ENCODE peak calls at places on chromosomes 16 and 17, in eight cellular contexts. E is CD4-positive, CD25-positive, alpha-beta regulatory T cell; K is thoracic aorta; Z is tibial artery; Q is astrocyte; R is body of pancreas; O is endodermal cell; W is A549. T is an unnamed sample.
A peak's percentile ranks its signal among the peaks of the same experiment; 100 is the strongest.

GRCh38 chr17:20787281-20787680 is 207.8 kb downstream of the CDRT15L2 start:
- DNase-seq in K (no peak), E (no peak), O (no peak), W (no peak), R (no peak), Q (no peak), Z (no peak), T (no peak)

GRCh38 chr17:6421700-6422604 is 13.0 kb downstream of the AIPL1 start:
- DNase-seq in E (peak; percentile 56), R (peak; percentile 74), K (peak; percentile 33), O (peak; percentile 98), Z (peak; percentile 77), W (peak; percentile 95), Q (peak; percentile 18), T (peak; percentile 62)

GRCh38 chr16:46813611-46814010 is 17.4 kb downstream of the C16orf87 start:
- DNase-seq in R (no peak), O (no peak), E (no peak), Z (no peak), K (no peak), Q (no peak), W (no peak), T (no peak)

GRCh38 chr17:66555605-66556004 is 253.2 kb downstream of the PRKCA start:
- DNase-seq in K (no peak), Z (no peak), R (no peak), W (no peak), Q (peak; percentile 49), O (no peak), E (no peak), T (no peak)

GRCh38 chr17:50114849-50115357 is 15.1 kb downstream of the SAMD14 start:
- DNase-seq in E (no peak), K (no peak), R (peak; percentile 61), Z (no peak), O (peak; percentile 89), W (peak; percentile 66), Q (peak; percentile 37), T (peak; percentile 50)

GRCh38 chr17:828761-829160 is 46.6 kb downstream of the MRM3 start:
- DNase-seq in R (no peak), K (no peak), O (no peak), Q (peak; percentile 78), E (no peak), Z (no peak), W (no peak), T (no peak)

GRCh38 chr17:50507871-50508572 is at the start of gene MYCBPAP:
- DNase-seq in K (peak; percentile 43), O (peak; percentile 93), W (peak; percentile 81), Z (peak; percentile 83), R (peak; percentile 79), E (peak; percentile 78), Q (peak; percentile 58), T (peak; percentile 74)

GRCh38 chr17:18235743-18236256 is 10.4 kb downstream of the LLGL1 start:
- DNase-seq in E (no peak), Z (no peak), Q (peak; percentile 67), K (no peak), R (no peak), O (no peak), W (no peak), T (peak; percentile 5)

GRCh38 chr17:45022655-45023339 is 28.6 kb downstream of the DCAKD start:
- DNase-seq in O (peak; percentile 70), R (no peak), Q (no peak), Z (no peak), W (no peak), K (no peak), E (no peak), T (no peak)

GRCh38 chr17:80892019-80892855 is 99.4 kb upstream of the CHMP6 start:
- DNase-seq in O (no peak), K (peak; percentile 70), Q (peak; percentile 99), Z (peak; percentile 80), W (peak; percentile 97), E (peak; percentile 73), R (peak; percentile 68), T (peak; percentile 85)

GRCh38 chr17:39629494-39629880 is 2.7 kb downstream of the PPP1R1B start:
- DNase-seq in R (no peak), O (no peak), W (no peak), Z (no peak), Q (no peak), E (no peak), K (no peak), T (no peak)
- H3K4me3 ChIP-seq in R (no peak overlapping the region), O (no peak overlapping the region), W (no peak overlapping the region), Z (no peak overlapping the region), Q (no peak overlapping the region), E (no peak overlapping the region), K (no peak overlapping the region), T (no peak overlapping the region)

GRCh38 chr17:58759522-58759921 is 3.9 kb downstream of the PPM1E start:
- DNase-seq in Z (no peak), E (no peak), W (no peak), R (no peak), O (no peak), K (no peak), Q (no peak), T (no peak)

GRCh38 chr17:58760248-58760647 is 4.6 kb downstream of the PPM1E start:
- DNase-seq in K (no peak), W (no peak), Z (no peak), Q (no peak), O (no peak), R (no peak), E (no peak), T (no peak)

GRCh38 chr17:58764373-58764772 is 8.7 kb downstream of the PPM1E start:
- DNase-seq in O (no peak), E (no peak), R (no peak), W (no peak), Q (no peak), K (no peak), Z (no peak), T (no peak)

GRCh38 chr17:58758890-58759289 is 3.2 kb downstream of the PPM1E start:
- DNase-seq in K (no peak), Z (no peak), R (no peak), W (no peak), O (no peak), E (no peak), Q (no peak), T (no peak)

GRCh38 chr17:58763263-58763662 is 7.6 kb downstream of the PPM1E start:
- DNase-seq in Z (no peak), W (no peak), K (no peak), E (no peak), O (no peak), Q (no peak), R (no peak), T (no peak)
- H3K4me1 ChIP-seq in Z (no peaks in the 10 kb centered on the region), W (no peaks in the 10 kb centered on the region), K (no peaks in the 10 kb centered on the region), E (no peaks in the 10 kb centered on the region), O (no peaks in the 10 kb centered on the region), Q (no peaks in the 10 kb centered on the region), R (no peaks in the 10 kb centered on the region), T (no peaks in the 10 kb centered on the region)

GRCh38 chr16:3295209-3295608 is 10.0 kb downstream of the TIGD7 start:
- DNase-seq in E (no peak), Q (no peak), R (no peak), W (no peak), O (no peak), K (no peak), Z (no peak), T (no peak)

GRCh38 chr16:3289998-3290673 is 6.8 kb downstream of the ZNF263 start:
- DNase-seq in W (no peak), O (no peak), R (no peak), Q (no peak), Z (no peak), E (no peak), K (no peak), T (no peak)

GRCh38 chr16:3295783-3296182 is 9.4 kb downstream of the TIGD7 start:
- DNase-seq in Q (no peak), O (no peak), W (no peak), R (no peak), Z (no peak), E (no peak), K (no peak), T (no peak)

DNA sequence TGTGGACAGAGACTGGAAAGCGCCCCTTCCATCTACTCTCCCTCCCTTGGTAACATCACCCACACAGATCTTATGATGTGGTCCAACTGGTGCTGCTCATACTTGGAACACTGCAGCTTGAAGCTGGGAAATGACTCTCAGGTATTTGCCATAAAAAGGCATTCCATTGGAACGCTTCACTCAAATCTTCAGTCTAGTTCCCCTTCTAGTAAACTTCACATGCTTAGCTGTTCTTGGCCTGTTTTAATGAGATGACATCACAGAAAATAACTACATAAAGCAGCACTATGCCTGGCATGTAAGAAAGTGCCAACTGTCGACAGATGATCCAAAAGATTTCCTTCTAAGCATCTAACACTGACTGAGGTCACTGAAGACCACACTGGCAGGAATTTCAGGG is 9.3 kb downstream of the ZNF263 start:
- DNase-seq in R (no peak), Z (no peak), E (no peak), Q (peak; percentile 49), O (no peak), K (no peak), W (no peak), T (no peak)
- H3K9me3 ChIP-seq in R (no peaks in the 10 kb centered on the region), Z (peaks cover 18% of the 10 kb centered on the region), E (peaks cover 94% of the 10 kb centered on the region), Q (peaks cover 61% of the 10 kb centered on the region), O (peaks cover 76% of the 10 kb centered on the region), K (peaks cover 93% of the 10 kb centered on the region), W (peaks cover 95% of the 10 kb centered on the region), T (peaks cover 66% of the 10 kb centered on the region)

DNA sequence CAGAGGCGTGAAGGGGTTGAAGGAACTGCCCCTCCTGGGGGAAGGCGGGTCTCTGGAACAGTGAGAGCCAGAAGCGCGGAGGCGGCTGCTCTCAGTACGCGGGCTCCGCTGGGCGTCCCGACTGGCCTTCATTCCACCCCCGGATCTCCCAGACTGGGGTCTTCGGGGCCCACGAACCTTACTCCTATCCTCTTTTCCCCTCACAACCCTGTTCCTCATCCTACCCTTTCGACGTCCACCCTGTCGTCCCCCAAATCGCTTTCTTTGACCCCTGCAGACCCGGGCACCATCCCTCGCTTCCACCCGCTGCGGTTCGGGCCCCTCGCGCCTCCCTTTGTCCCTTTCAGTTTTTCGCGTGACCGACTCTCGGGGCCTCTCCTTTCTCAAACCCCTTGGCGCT is 2114.6 kb downstream of the TP53TG3F start:
- DNase-seq in K (no peak), E (no peak), W (no peak), Q (no peak), Z (no peak), R (no peak), O (no peak), T (no peak)
- H3K4me3 ChIP-seq in K (no peak overlapping the region), E (no peak overlapping the region), W (no peak overlapping the region), Q (no peak overlapping the region), Z (no peak overlapping the region), R (no peak overlapping the region), O (no peak overlapping the region), T (no peak overlapping the region)

GRCh38 chr16:9286930-9287329 is 195.5 kb downstream of the HAPSTR1 start:
- DNase-seq in O (no peak), E (no peak), Z (no peak), K (no peak), Q (no peak), R (no peak), W (no peak), T (no peak)
- H3K4me1 ChIP-seq in O (peaks cover 3% of the 10 kb centered on the region), E (no peaks in the 10 kb centered on the region), Z (no peaks in the 10 kb centered on the region), K (no peaks in the 10 kb centered on the region), Q (no peaks in the 10 kb centered on the region), R (no peaks in the 10 kb centered on the region), W (no peaks in the 10 kb centered on the region), T (no peaks in the 10 kb centered on the region)

GRCh38 chr17:55518549-55518948 is 7.3 kb upstream of the SMIM36 start:
- DNase-seq in Q (no peak), W (no peak), K (no peak), Z (no peak), R (no peak), E (no peak), O (no peak), T (no peak)
- H3K9me3 ChIP-seq in Q (no peaks in the 10 kb centered on the region), W (no peaks in the 10 kb centered on the region), K (no peaks in the 10 kb centered on the region), Z (no peaks in the 10 kb centered on the region), R (no peaks in the 10 kb centered on the region), E (no peaks in the 10 kb centered on the region), O (no peaks in the 10 kb centered on the region), T (no peaks in the 10 kb centered on the region)